ENCODE peak calls at places on chromosomes 16 and 17, in ten cellular contexts. X is cardiac muscle cell, Z is psoas muscle, I is neural progenitor cell, H is body of pancreas, G is prostate gland, V is mammary epithelial cell, R is neuronal stem cell, U is A673, Q is OCI-LY7. L is an unnamed sample.

GRCh38 chr17:35784895-35785294 is 10.5 kb downstream of the MMP28 start:
- DNase-seq in X (no peak), Z (no peak), I (no peak), H (no peak), G (no peak), V (peak; percentile 100), R (no peak), U (no peak), Q (no peak), L (no peak)

GRCh38 chr16:65909310-65910050 is 457.0 kb upstream of the CDH5 start:
- DNase-seq in X (no peak), Z (no peak), I (no peak), H (no peak), G (no peak), V (peak; percentile 19), R (no peak), U (peak; percentile 8), Q (peak; percentile 76), L (no peak)

GRCh38 chr16:85321856-85322271 is 209.6 kb upstream of the CIBAR2 start:
- DNase-seq in X (no peak), Z (peak; percentile 98), I (no peak), H (peak; percentile 94), G (peak; percentile 87), V (no peak), R (no peak), U (no peak), Q (no peak), L (no peak)

GRCh38 chr16:87922250-87922871 is 14.0 kb downstream of the CA5A start:
- DNase-seq in X (no peak), Z (no peak), I (no peak), H (peak; percentile 46), G (no peak), V (no peak), R (no peak), U (no peak), Q (no peak), L (no peak)

GRCh38 chr17:3385869-3386816 is at the start of gene OR3A2:
- DNase-seq in X (no peak), Z (no peak), I (peak; percentile 1), H (no peak), G (no peak), V (no peak), R (no peak), U (no peak), Q (no peak), L (peak; percentile 12)

GRCh38 chr16:30115238-30115637 is 1.9 kb upstream of the GDPD3 start:
- DNase-seq in X (no peak), Z (no peak), I (no peak), H (no peak), G (no peak), V (no peak), R (no peak), U (no peak), Q (peak; percentile 49), L (no peak)

GRCh38 chr16:71383054-71383773 is 24.7 kb downstream of the CALB2 start:
- DNase-seq in X (no peak), Z (no peak), I (peak; percentile 43), H (no peak), G (no peak), V (peak; percentile 76), R (peak; percentile 21), U (no peak), Q (no peak), L (no peak)

GRCh38 chr17:8629371-8630226 is 926 bp downstream of the MYH10 start:
- DNase-seq in X (peak; percentile 66), Z (peak; percentile 41), I (peak; percentile 67), H (peak; percentile 28), G (peak; percentile 46), V (peak; percentile 26), R (no peak), U (peak; percentile 31), Q (peak; percentile 26), L (peak; percentile 46)

GRCh38 chr17:1630662-1631061 is 2.0 kb upstream of the SLC43A2 start:
- DNase-seq in X (no peak), Z (no peak), I (no peak), H (no peak), G (no peak), V (no peak), R (no peak), U (peak; percentile 62), Q (peak; percentile 35), L (no peak)

GRCh38 chr16:74626741-74627416 is 20.0 kb upstream of the GLG1 start:
- DNase-seq in X (no peak), Z (no peak), I (no peak), H (no peak), G (no peak), V (no peak), R (no peak), U (no peak), Q (no peak), L (no peak)

GRCh38 chr16:88533945-88534641 is 36.1 kb upstream of the ZC3H18 start:
- DNase-seq in X (peak; percentile 82), Z (peak; percentile 85), I (peak; percentile 92), H (no peak), G (peak; percentile 65), V (peak; percentile 55), R (peak; percentile 75), U (peak; percentile 87), Q (peak; percentile 87), L (peak; percentile 84)

GRCh38 chr17:81434079-81434478 is 38.8 kb downstream of the BAHCC1 start:
- DNase-seq in X (no peak), Z (peak; percentile 61), I (no peak), H (peak; percentile 58), G (no peak), V (no peak), R (no peak), U (no peak), Q (no peak), L (no peak)

GRCh38 chr16:84638195-84638806 is 10.0 kb upstream of the KLHL36 start:
- DNase-seq in X (no peak), Z (no peak), I (no peak), H (no peak), G (no peak), V (no peak), R (no peak), U (no peak), Q (no peak), L (no peak)

GRCh38 chr17:40112191-40112590 is 9.6 kb upstream of the MSL1 start:
- DNase-seq in X (no peak), Z (no peak), I (no peak), H (peak; percentile 13), G (no peak), V (no peak), R (no peak), U (no peak), Q (no peak), L (no peak)

GRCh38 chr17:40111221-40112128 is 10.3 kb upstream of the MSL1 start:
- DNase-seq in X (peak; percentile 95), Z (peak; percentile 92), I (peak; percentile 93), H (peak; percentile 94), G (peak; percentile 90), V (peak; percentile 77), R (no peak), U (peak; percentile 78), Q (peak; percentile 86), L (peak; percentile 77)

GRCh38 chr17:40113961-40114272 is 7.9 kb upstream of the MSL1 start:
- DNase-seq in X (no peak), Z (no peak), I (no peak), H (no peak), G (no peak), V (no peak), R (no peak), U (no peak), Q (no peak), L (no peak)

GRCh38 chr17:40113110-40113960 is 8.4 kb upstream of the MSL1 start:
- DNase-seq in X (peak; percentile 94), Z (peak; percentile 90), I (peak; percentile 93), H (peak; percentile 96), G (peak; percentile 95), V (peak; percentile 93), R (peak; percentile 87), U (peak; percentile 93), Q (peak; percentile 97), L (peak; percentile 87)

DNA sequence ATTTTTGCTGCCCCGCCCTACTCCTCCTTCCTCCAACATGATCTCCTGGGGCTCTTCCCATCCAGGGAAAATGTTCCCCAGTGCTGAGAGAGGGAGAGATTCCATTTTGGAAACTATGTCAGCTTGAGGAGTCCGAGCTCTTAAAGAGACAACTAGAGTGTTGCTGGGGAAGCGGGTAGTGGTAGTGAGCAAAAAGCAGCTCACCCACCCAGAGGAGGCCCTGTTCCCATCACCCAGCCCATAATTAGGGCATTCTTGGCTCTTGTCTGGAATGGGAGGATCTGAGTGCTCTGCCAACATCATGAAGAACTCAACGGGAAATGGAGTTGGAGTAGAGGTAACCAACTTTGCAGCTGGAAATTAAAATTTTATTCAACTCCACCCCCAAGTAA is 9.1 kb upstream of the MSL1 start:
- DNase-seq in X (no peak), Z (no peak), I (no peak), H (no peak), G (no peak), V (no peak), R (no peak), U (no peak), Q (no peak), L (no peak)
- H3K4me1 ChIP-seq in X (peaks cover 45% of the 10 kb centered on the region), Z (peaks cover 66% of the 10 kb centered on the region), I (peaks cover 53% of the 10 kb centered on the region), H (peaks cover 80% of the 10 kb centered on the region), G (peaks cover 40% of the 10 kb centered on the region), V (peaks cover 51% of the 10 kb centered on the region), R (peaks cover 39% of the 10 kb centered on the region), U (peaks cover 20% of the 10 kb centered on the region), Q (peaks cover 66% of the 10 kb centered on the region), L (peaks cover 59% of the 10 kb centered on the region)

GRCh38 chr17:79845601-79845949 is 6.3 kb upstream of the CBX4 start:
- DNase-seq in X (no peak), Z (no peak), I (no peak), H (no peak), G (no peak), V (no peak), R (no peak), U (no peak), Q (no peak), L (no peak)
- H3K4me3 ChIP-seq in X (no peak overlapping the region), Z (no peak overlapping the region), I (no peak overlapping the region), H (no peak overlapping the region), G (no peak overlapping the region), V (no peak overlapping the region), R (no peak overlapping the region), U (no peak overlapping the region), Q (no peak overlapping the region), L (no peak overlapping the region)

DNA sequence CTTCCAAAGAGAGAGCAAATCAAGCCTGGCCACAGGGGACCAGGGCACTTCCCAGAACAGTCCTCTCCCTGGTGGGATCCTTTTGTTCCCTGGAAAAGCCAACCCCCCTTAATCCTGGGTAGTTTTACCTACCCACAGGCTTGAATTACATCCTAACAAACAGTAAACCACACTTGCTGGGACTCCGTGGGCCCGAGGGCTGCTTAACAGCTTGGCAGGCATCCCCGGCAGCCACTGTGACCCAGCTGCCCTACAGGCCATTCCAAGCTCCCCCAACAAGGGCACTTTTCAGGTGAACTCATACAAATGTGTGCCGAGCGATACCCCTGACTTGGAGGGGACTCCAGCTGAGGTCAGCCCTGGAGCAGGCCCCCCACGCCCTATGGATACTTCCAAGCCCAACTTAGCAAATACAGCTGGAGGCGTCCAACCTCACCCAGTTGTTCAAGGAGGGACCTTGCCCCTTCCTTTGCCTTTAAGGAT is 26.4 kb downstream of the ADCY9 start:
- DNase-seq in X (no peak), Z (no peak), I (peak; percentile 41), H (no peak), G (no peak), V (no peak), R (no peak), U (no peak), Q (no peak), L (no peak)
- H3K27ac ChIP-seq in X (no peak overlapping the region), Z (peak overlapping the region; percentile 90), I (no peak overlapping the region), H (peak overlapping the region; percentile 69), G (no peak overlapping the region), V (no peak overlapping the region), R (no peak overlapping the region), U (no peak overlapping the region), Q (no peak overlapping the region), L (no peak overlapping the region)

GRCh38 chr17:39950871-39951348 is 11.9 kb upstream of the GSDMA start:
- DNase-seq in X (no peak), Z (no peak), I (no peak), H (no peak), G (no peak), V (no peak), R (no peak), U (no peak), Q (no peak), L (no peak)
- H3K4me1 ChIP-seq in X (no peaks in the 10 kb centered on the region), Z (peaks cover 5% of the 10 kb centered on the region), I (no peaks in the 10 kb centered on the region), H (peaks cover 21% of the 10 kb centered on the region), G (no peaks in the 10 kb centered on the region), V (peaks cover 17% of the 10 kb centered on the region), R (peaks cover 11% of the 10 kb centered on the region), U (no peaks in the 10 kb centered on the region), Q (peaks cover 26% of the 10 kb centered on the region), L (peaks cover 12% of the 10 kb centered on the region)

L was measured in CD8-positive, alpha-beta memory T cell.